ENCODE peak calls at places on chromosomes 2 and 18, in four cellular contexts. One of them, this sample, is unnamed.

GRCh38 chr18:72869786-72870185 is 2.0 kb upstream of the NETO1 start:
- DNase-seq in A549: no peak
- DNase-seq in right lobe of liver: no peak
- DNase-seq in HFF-Myc: no peak
- DNase-seq in this sample: no peak

GRCh38 chr2:88874063-88874657 is 182.7 kb downstream of the RPIA start:
- DNase-seq in A549: peak; percentile 30
- DNase-seq in right lobe of liver: no peak
- DNase-seq in HFF-Myc: peak; percentile 14
- DNase-seq in this sample: no peak

GRCh38 chr18:40413160-40413559 is 1541.9 kb upstream of the PIK3C3 start:
- DNase-seq in A549: no peak
- DNase-seq in right lobe of liver: no peak
- DNase-seq in HFF-Myc: peak; percentile 2
- DNase-seq in this sample: no peak

GRCh38 chr2:189236066-189236465 is 56.5 kb upstream of the COL5A2 start:
- DNase-seq in A549: no peak
- DNase-seq in right lobe of liver: no peak
- DNase-seq in HFF-Myc: no peak
- DNase-seq in this sample: no peak

GRCh38 chr2:152407204-152407721 is 72.3 kb downstream of the FMNL2 start:
- DNase-seq in A549: peak; percentile 65
- DNase-seq in right lobe of liver: no peak
- DNase-seq in HFF-Myc: no peak
- DNase-seq in this sample: no peak

GRCh38 chr2:69786105-69786504 is 43.4 kb upstream of the GMCL1 start:
- DNase-seq in A549: no peak
- DNase-seq in right lobe of liver: no peak
- DNase-seq in HFF-Myc: no peak
- DNase-seq in this sample: no peak

GRCh38 chr2:9391961-9392695 is 31.2 kb downstream of the ITGB1BP1 start:
- DNase-seq in A549: no peak
- DNase-seq in right lobe of liver: no peak
- DNase-seq in HFF-Myc: no peak
- DNase-seq in this sample: no peak

GRCh38 chr18:79982736-79983135 is 5.6 kb downstream of the TXNL4A start:
- DNase-seq in A549: no peak
- DNase-seq in right lobe of liver: no peak
- DNase-seq in HFF-Myc: no peak
- DNase-seq in this sample: no peak

GRCh38 chr2:96816836-96817702 is 1.0 kb downstream of the CNNM3 start:
- DNase-seq in A549: no peak
- DNase-seq in right lobe of liver: peak; percentile 54
- DNase-seq in HFF-Myc: no peak
- DNase-seq in this sample: no peak

GRCh38 chr2:73821227-73821626 is 7.5 kb upstream of the STAMBP start:
- DNase-seq in A549: no peak
- DNase-seq in right lobe of liver: no peak
- DNase-seq in HFF-Myc: no peak
- DNase-seq in this sample: no peak

GRCh38 chr18:74702951-74703350 is 105.3 kb downstream of the ZNF407 start:
- DNase-seq in A549: no peak
- DNase-seq in right lobe of liver: no peak
- DNase-seq in HFF-Myc: no peak
- DNase-seq in this sample: no peak

GRCh38 chr2:104874230-104874629 is 20.3 kb downstream of the POU3F3 start:
- DNase-seq in A549: no peak
- DNase-seq in right lobe of liver: no peak
- DNase-seq in HFF-Myc: no peak
- DNase-seq in this sample: no peak

GRCh38 chr2:219003267-219003634 is 10.0 kb upstream of the CRYBA2 start:
- DNase-seq in A549: no peak
- DNase-seq in right lobe of liver: no peak
- DNase-seq in HFF-Myc: no peak
- DNase-seq in this sample: no peak

GRCh38 chr2:100875516-100876230 is 55.7 kb downstream of the NPAS2 start:
- DNase-seq in A549: no peak
- DNase-seq in right lobe of liver: peak; percentile 80
- DNase-seq in HFF-Myc: no peak
- DNase-seq in this sample: no peak

GRCh38 chr18:58407263-58407648 is 221.6 kb downstream of the ALPK2 start:
- DNase-seq in A549: no peak
- DNase-seq in right lobe of liver: no peak
- DNase-seq in HFF-Myc: no peak
- DNase-seq in this sample: no peak

GRCh38 chr2:53490659-53491058 is 276.9 kb upstream of the CHAC2 start:
- DNase-seq in A549: no peak
- DNase-seq in right lobe of liver: no peak
- DNase-seq in HFF-Myc: no peak
- DNase-seq in this sample: no peak

GRCh38 chr2:162317910-162318279 is 589 bp downstream of the IFIH1 start:
- DNase-seq in A549: no peak
- DNase-seq in right lobe of liver: peak; percentile 61
- DNase-seq in HFF-Myc: no peak
- DNase-seq in this sample: peak; percentile 37

GRCh38 chr2:241616168-241617125 is 20.5 kb downstream of the THAP4 start:
- DNase-seq in A549: no peak
- DNase-seq in right lobe of liver: no peak
- DNase-seq in HFF-Myc: no peak
- DNase-seq in this sample: no peak
- TF ChIP-seq CTCF in A549: no peak
- TF ChIP-seq CTCF in right lobe of liver: peak; percentile 12
- TF ChIP-seq CTCF in HFF-Myc: no peak
- TF ChIP-seq CTCF in this sample: no peak

GRCh38 chr2:46328316-46328715 is 31.1 kb downstream of the EPAS1 start:
- DNase-seq in A549: no peak
- DNase-seq in right lobe of liver: no peak
- DNase-seq in HFF-Myc: no peak
- DNase-seq in this sample: no peak

GRCh38 chr2:46323671-46324207 is 26.5 kb downstream of the EPAS1 start:
- DNase-seq in A549: no peak
- DNase-seq in right lobe of liver: no peak
- DNase-seq in HFF-Myc: no peak
- DNase-seq in this sample: no peak

GRCh38 chr2:46326231-46326980 is 29.2 kb downstream of the EPAS1 start:
- DNase-seq in A549: no peak
- DNase-seq in right lobe of liver: peak; percentile 84
- DNase-seq in HFF-Myc: no peak
- DNase-seq in this sample: no peak

GRCh38 chr2:46327627-46328026 is 30.4 kb downstream of the EPAS1 start:
- DNase-seq in A549: no peak
- DNase-seq in right lobe of liver: no peak
- DNase-seq in HFF-Myc: no peak
- DNase-seq in this sample: no peak

GRCh38 chr2:46325178-46325928 is 28.1 kb downstream of the EPAS1 start:
- DNase-seq in A549: no peak
- DNase-seq in right lobe of liver: no peak
- DNase-seq in HFF-Myc: no peak
- DNase-seq in this sample: no peak
- TF ChIP-seq CTCF in A549: no peak
- TF ChIP-seq CTCF in right lobe of liver: no peak
- TF ChIP-seq CTCF in HFF-Myc: no peak
- TF ChIP-seq CTCF in this sample: no peak

GRCh38 chr18:49170925-49171509 is 220.3 kb upstream of the SMAD7 start:
- DNase-seq in A549: no peak
- DNase-seq in right lobe of liver: no peak
- DNase-seq in HFF-Myc: no peak
- DNase-seq in this sample: no peak

GRCh38 chr18:49170145-49170544 is 219.4 kb upstream of the SMAD7 start:
- DNase-seq in A549: no peak
- DNase-seq in right lobe of liver: no peak
- DNase-seq in HFF-Myc: no peak
- DNase-seq in this sample: no peak

GRCh38 chr18:49168281-49168680 is 217.5 kb upstream of the SMAD7 start:
- DNase-seq in A549: no peak
- DNase-seq in right lobe of liver: no peak
- DNase-seq in HFF-Myc: no peak
- DNase-seq in this sample: no peak

GRCh38 chr18:49167084-49167483 is 216.3 kb upstream of the SMAD7 start:
- DNase-seq in A549: no peak
- DNase-seq in right lobe of liver: no peak
- DNase-seq in HFF-Myc: no peak
- DNase-seq in this sample: no peak

DNA sequence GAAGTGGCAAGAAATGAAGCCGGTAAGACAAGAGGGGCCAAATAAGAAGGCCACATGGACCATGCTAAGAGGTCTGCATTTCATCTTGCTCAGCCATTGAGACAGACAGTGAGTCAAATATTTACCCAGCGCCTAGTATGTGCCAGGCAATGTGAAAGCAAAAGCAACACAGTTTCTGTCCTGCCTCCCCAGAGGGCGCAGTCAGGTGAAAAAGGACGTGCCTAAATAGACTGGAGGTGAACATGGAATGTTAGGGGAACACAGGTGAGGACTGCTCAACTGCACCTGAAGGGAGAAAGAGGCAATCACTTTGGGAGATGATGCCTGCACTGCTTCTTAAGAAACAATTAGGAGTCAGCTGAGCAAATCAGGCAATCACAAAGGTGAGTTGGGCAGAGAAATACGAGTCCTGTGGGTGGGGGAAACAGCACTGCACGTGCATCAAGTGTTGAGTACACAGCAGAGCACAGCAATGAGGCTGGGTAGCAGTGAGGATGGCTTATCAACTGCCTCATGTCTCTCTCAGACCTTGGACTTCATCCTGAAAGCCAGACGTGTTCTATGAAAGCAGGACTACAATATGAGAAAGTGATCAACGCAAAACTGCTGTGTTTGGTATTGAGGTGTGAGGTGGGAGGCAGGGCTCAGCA is 218.3 kb upstream of the SMAD7 start:
- DNase-seq in A549: no peak
- DNase-seq in right lobe of liver: no peak
- DNase-seq in HFF-Myc: no peak
- DNase-seq in this sample: no peak
- TF ChIP-seq CTCF in A549: no peak
- TF ChIP-seq CTCF in right lobe of liver: peak; percentile 9
- TF ChIP-seq CTCF in HFF-Myc: no peak
- TF ChIP-seq CTCF in this sample: no peak

GRCh38 chr2:197599285-197599965 is 76.0 kb downstream of the RFTN2 start:
- DNase-seq in A549: peak; percentile 28
- DNase-seq in right lobe of liver: no peak
- DNase-seq in HFF-Myc: peak; percentile 26
- DNase-seq in this sample: no peak
- TF ChIP-seq CTCF in A549: peak; percentile 23
- TF ChIP-seq CTCF in right lobe of liver: no peak
- TF ChIP-seq CTCF in HFF-Myc: peak; percentile 33
- TF ChIP-seq CTCF in this sample: no peak

GRCh38 chr2:99648115-99648850 is 158.5 kb upstream of the REV1 start:
- DNase-seq in A549: no peak
- DNase-seq in right lobe of liver: no peak
- DNase-seq in HFF-Myc: no peak
- DNase-seq in this sample: no peak
- TF ChIP-seq CTCF in A549: no peak
- TF ChIP-seq CTCF in right lobe of liver: no peak
- TF ChIP-seq CTCF in HFF-Myc: no peak
- TF ChIP-seq CTCF in this sample: no peak

GRCh38 chr18:12278153-12278764 is 24.1 kb downstream of the CIDEA start:
- DNase-seq in A549: no peak
- DNase-seq in right lobe of liver: no peak
- DNase-seq in HFF-Myc: no peak
- DNase-seq in this sample: no peak

GRCh38 chr18:12279781-12280531 is 25.8 kb downstream of the CIDEA start:
- DNase-seq in A549: no peak
- DNase-seq in right lobe of liver: no peak
- DNase-seq in HFF-Myc: no peak
- DNase-seq in this sample: no peak

GRCh38 chr18:12276736-12277554 is 22.8 kb downstream of the CIDEA start:
- DNase-seq in A549: no peak
- DNase-seq in right lobe of liver: no peak
- DNase-seq in HFF-Myc: no peak
- DNase-seq in this sample: no peak

GRCh38 chr18:12281861-12282260 is 26.2 kb upstream of the TUBB6 start:
- DNase-seq in A549: no peak
- DNase-seq in right lobe of liver: no peak
- DNase-seq in HFF-Myc: no peak
- DNase-seq in this sample: no peak

GRCh38 chr18:12278765-12279682 is 24.9 kb downstream of the CIDEA start:
- DNase-seq in A549: no peak
- DNase-seq in right lobe of liver: peak; percentile 70
- DNase-seq in HFF-Myc: peak; percentile 91
- DNase-seq in this sample: no peak
- TF ChIP-seq CTCF in A549: no peak
- TF ChIP-seq CTCF in right lobe of liver: no peak
- TF ChIP-seq CTCF in HFF-Myc: no peak
- TF ChIP-seq CTCF in this sample: no peak